ENCODE peak calls at places on chromosomes 12 and 14, in nine cellular contexts. T is WTC11, K is HepG2, J is H1, X is A549, O is endothelial cell of umbilical vein, N is NB4, Z is SK-N-SH, A is K562. M is an unnamed sample.

GRCh38 chr14:74934476-74935339 is 11.6 kb upstream of the RPS6KL1 start:
- DNase-seq in Z (no peak), X (no peak), A (no peak), O (no peak), N (peak), J (no peak), K (no peak), T (no peak), M (no peak)

GRCh38 chr12:89352242-89352491 is 134 bp downstream of the DUSP6 start:
- DNase-seq in O (no peak), Z (no peak), N (no peak), A (no peak), K (no peak), X (no peak), J (no peak), T (no peak), M (no peak)

GRCh38 chr12:56634242-56634836 is 4.2 kb upstream of the BAZ2A start:
- DNase-seq in K (peak), T (peak), X (peak), J (peak), O (peak), A (peak), N (peak), Z (peak), M (peak)

GRCh38 chr14:88599761-88600439 is 37.1 kb downstream of the ZC3H14 start:
- DNase-seq in A (no peak), J (no peak), T (no peak), K (no peak), N (no peak), Z (no peak), O (no peak), X (no peak), M (no peak)

GRCh38 chr12:17866802-17867201 is 223.2 kb downstream of the RERGL start:
- DNase-seq in Z (no peak), O (no peak), K (no peak), A (no peak), N (no peak), J (no peak), T (no peak), X (no peak), M (no peak)

GRCh38 chr12:52407918-52408317 is 1.8 kb upstream of the KRT82 start:
- DNase-seq in Z (no peak), T (no peak), O (no peak), J (no peak), A (no peak), K (peak), N (no peak), X (peak), M (no peak)

GRCh38 chr12:102847131-102847530 is 69.9 kb downstream of the PAH start:
- DNase-seq in N (no peak), A (no peak), T (no peak), X (no peak), K (no peak), Z (no peak), J (no peak), O (no peak), M (no peak)

GRCh38 chr12:132162508-132163031 is 18.3 kb downstream of the NOC4L start:
- DNase-seq in J (no peak), N (peak), K (no peak), Z (peak), O (no peak), T (no peak), A (no peak), X (no peak), M (no peak)

GRCh38 chr12:86662464-86662863 is 406.3 kb upstream of the MGAT4C start:
- DNase-seq in Z (no peak), N (no peak), K (no peak), X (no peak), T (no peak), A (no peak), O (no peak), J (no peak), M (no peak)

GRCh38 chr12:31236998-31237637 is 88.8 kb downstream of the SINHCAF start:
- DNase-seq in Z (no peak), K (no peak), X (no peak), N (no peak), O (no peak), T (no peak), A (no peak), J (no peak), M (no peak)
- TF ChIP-seq MAX in Z (no peak), K (no peak), X (no peak), N (no peak), O (no peak), T (no peak), A (no peak), J (no peak), M (no peak)

GRCh38 chr12:69087986-69088385 is 151.4 kb upstream of the CPSF6 start:
- DNase-seq in N (no peak), A (no peak), K (no peak), J (no peak), O (no peak), T (no peak), X (no peak), Z (no peak), M (no peak)

GRCh38 chr12:69095765-69096477 is 143.4 kb upstream of the CPSF6 start:
- DNase-seq in A (no peak), O (peak), Z (no peak), N (no peak), T (no peak), K (no peak), X (no peak), J (no peak), M (no peak)

GRCh38 chr12:69094606-69095216 is 144.7 kb upstream of the CPSF6 start:
- DNase-seq in O (no peak), X (no peak), J (no peak), A (no peak), Z (no peak), N (no peak), T (no peak), K (no peak), M (no peak)

GRCh38 chr12:69092137-69092536 is 147.2 kb upstream of the CPSF6 start:
- DNase-seq in Z (no peak), K (no peak), A (no peak), J (no peak), T (no peak), O (no peak), N (no peak), X (no peak), M (no peak)

DNA sequence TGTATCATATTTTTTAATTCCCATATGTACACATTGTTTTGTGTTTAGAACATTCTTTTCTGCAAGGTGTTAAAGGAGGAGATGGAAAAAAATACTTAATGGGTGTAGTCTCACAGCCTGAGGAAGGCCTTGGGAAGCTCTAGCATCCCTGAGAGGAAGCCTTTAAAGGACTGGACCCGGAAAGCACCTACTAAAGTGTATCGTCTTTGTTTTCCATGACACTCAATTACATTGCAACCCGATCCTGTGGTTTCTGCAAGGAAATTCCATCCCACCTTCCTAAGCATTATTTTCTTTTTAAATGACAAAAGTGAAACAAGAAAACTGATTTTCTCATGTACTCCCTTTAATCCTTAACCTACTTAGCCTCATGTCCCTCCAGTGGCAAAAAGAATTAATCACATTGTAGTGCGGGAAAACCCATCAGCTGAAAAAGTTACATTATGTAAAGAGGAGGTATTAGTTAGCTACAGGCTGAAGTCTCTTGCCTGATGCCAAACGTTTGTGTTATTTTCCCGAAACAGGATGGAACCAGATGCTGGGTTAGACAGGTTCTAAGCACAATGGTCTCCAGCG is 147.8 kb upstream of the CPSF6 start:
- DNase-seq in J (no peak), O (no peak), Z (no peak), K (no peak), N (no peak), A (no peak), X (no peak), T (no peak), M (no peak)
- TF ChIP-seq MAX in J (no peak), O (no peak), Z (no peak), K (no peak), N (no peak), A (no peak), X (no peak), T (no peak), M (no peak)

DNA sequence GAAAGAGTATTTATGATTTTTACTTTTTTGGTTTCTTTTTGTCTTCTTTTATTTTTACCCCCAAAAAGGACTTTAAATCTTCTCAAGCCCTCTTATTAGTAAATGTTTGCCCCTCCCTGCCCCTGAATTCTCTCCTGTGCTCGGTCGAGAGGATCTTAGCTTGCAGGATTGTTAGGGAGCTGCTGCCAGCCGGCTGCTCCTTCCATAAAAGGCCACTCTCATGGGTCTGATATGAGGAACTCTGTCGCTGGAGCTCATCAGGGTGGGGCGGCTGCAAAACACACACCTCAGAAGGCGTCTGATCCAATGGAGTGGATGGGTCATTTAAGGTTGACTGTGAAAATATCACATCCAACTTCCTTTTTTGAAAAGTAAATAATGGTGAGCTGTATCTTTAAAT is 8.5 kb downstream of the LTBR start:
- DNase-seq in T (no peak), N (peak), J (no peak), Z (no peak), K (no peak), X (peak), O (no peak), A (no peak), M (no peak)
- TF ChIP-seq MAX in T (no peak), N (no peak), J (no peak), Z (no peak), K (no peak), X (no peak), O (no peak), A (no peak), M (no peak)

GRCh38 chr14:63203015-63203414 is 1.2 kb upstream of the RHOJ start:
- DNase-seq in A (no peak), K (no peak), O (no peak), X (no peak), Z (no peak), N (no peak), J (no peak), T (no peak), M (no peak)

GRCh38 chr14:63204407-63205280 is at the start of gene RHOJ:
- DNase-seq in A (no peak), O (no peak), K (no peak), N (no peak), Z (no peak), X (no peak), T (peak), J (peak), M (no peak)

GRCh38 chr14:63205850-63206249 is 1.6 kb downstream of the RHOJ start:
- DNase-seq in J (no peak), Z (no peak), K (no peak), N (no peak), X (no peak), A (no peak), O (peak), T (no peak), M (no peak)

GRCh38 chr14:63205281-63205575 is 985 bp downstream of the RHOJ start:
- DNase-seq in Z (no peak), A (no peak), X (no peak), K (no peak), J (no peak), T (no peak), N (no peak), O (no peak), M (no peak)

GRCh38 chr14:63203618-63204406 is 431 bp upstream of the RHOJ start:
- DNase-seq in K (peak), J (peak), N (peak), O (peak), T (peak), A (no peak), X (peak), Z (peak), M (no peak)
- TF ChIP-seq MAX in K (no peak), J (no peak), N (no peak), O (no peak), T (no peak), A (no peak), X (no peak), Z (peak), M (no peak)

GRCh38 chr14:103726474-103726873 is 10.9 kb downstream of the ZFYVE21 start:
- DNase-seq in T (no peak), J (no peak), A (no peak), O (no peak), K (no peak), X (no peak), N (no peak), Z (no peak), M (no peak)

GRCh38 chr14:103725001-103725682 is 9.5 kb downstream of the ZFYVE21 start:
- DNase-seq in Z (no peak), J (no peak), X (no peak), O (no peak), T (no peak), N (no peak), A (no peak), K (no peak), M (no peak)

GRCh38 chr14:103723176-103724081 is 7.8 kb downstream of the ZFYVE21 start:
- DNase-seq in K (no peak), Z (no peak), J (no peak), O (no peak), T (no peak), A (no peak), N (no peak), X (no peak), M (no peak)

GRCh38 chr14:103725739-103726395 is 10.3 kb downstream of the ZFYVE21 start:
- DNase-seq in T (no peak), A (no peak), X (no peak), K (no peak), N (no peak), O (no peak), J (no peak), Z (no peak), M (no peak)

GRCh38 chr14:103724116-103724515 is 8.5 kb downstream of the ZFYVE21 start:
- DNase-seq in N (no peak), J (no peak), Z (peak), A (no peak), O (peak), K (no peak), T (no peak), X (no peak), M (no peak)
- TF ChIP-seq MAX in N (no peak), J (no peak), Z (no peak), A (no peak), O (no peak), K (no peak), T (no peak), X (no peak), M (no peak)

GRCh38 chr14:56290195-56290594 is 172.0 kb downstream of the PELI2 start:
- DNase-seq in O (no peak), N (no peak), J (no peak), Z (no peak), A (no peak), T (no peak), X (no peak), K (no peak), M (no peak)

GRCh38 chr14:56282179-56282578 is 164.0 kb downstream of the PELI2 start:
- DNase-seq in O (no peak), N (no peak), Z (no peak), A (no peak), J (no peak), K (no peak), X (no peak), T (no peak), M (no peak)

GRCh38 chr14:56280843-56281242 is 162.6 kb downstream of the PELI2 start:
- DNase-seq in X (no peak), N (no peak), K (no peak), A (no peak), O (no peak), Z (no peak), T (no peak), J (no peak), M (no peak)

GRCh38 chr14:56289155-56289554 is 170.9 kb downstream of the PELI2 start:
- DNase-seq in Z (no peak), K (no peak), J (no peak), O (no peak), X (no peak), A (no peak), T (no peak), N (no peak), M (no peak)

GRCh38 chr14:56284641-56285040 is 166.4 kb downstream of the PELI2 start:
- DNase-seq in A (no peak), Z (no peak), X (no peak), N (no peak), O (no peak), K (no peak), J (no peak), T (no peak), M (no peak)
- TF ChIP-seq MAX in A (no peak), Z (no peak), X (no peak), N (no peak), O (no peak), K (no peak), J (no peak), T (no peak), M (no peak)

DNA sequence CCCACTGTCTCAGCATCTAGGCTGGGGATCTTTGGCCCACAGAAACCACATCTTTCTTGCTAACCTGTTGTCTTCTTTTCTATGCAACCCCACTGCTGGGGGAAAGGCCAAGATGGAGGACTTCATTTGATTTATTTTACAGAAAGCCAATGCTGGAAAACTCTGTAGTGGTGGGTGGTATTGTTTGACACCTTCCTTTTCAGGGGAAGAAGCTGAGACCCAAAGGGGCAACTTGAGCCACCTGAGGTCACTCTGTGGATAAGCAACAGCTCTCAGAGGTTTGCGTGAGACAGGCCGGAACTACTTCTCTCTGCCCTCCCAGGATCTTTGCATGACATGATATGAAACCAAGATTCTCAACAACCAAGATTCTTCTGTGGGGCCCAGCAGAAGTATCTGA is 645.2 kb downstream of the VRK1 start:
- DNase-seq in Z (no peak), K (no peak), O (no peak), T (no peak), N (no peak), A (no peak), J (no peak), X (no peak), M (no peak)
- TF ChIP-seq MAX in Z (no peak), K (no peak), O (no peak), T (no peak), N (no peak), A (no peak), J (no peak), X (no peak), M (no peak)

GRCh38 chr12:113333877-113334785 is 778 bp downstream of the SLC8B1 start:
- DNase-seq in J (no peak), A (no peak), T (no peak), Z (no peak), X (no peak), O (peak), N (peak), K (no peak), M (no peak)
- TF ChIP-seq MAX in J (no peak), A (peak), T (no peak), Z (no peak), X (no peak), O (no peak), N (peak), K (no peak), M (no peak)

GRCh38 chr12:122297494-122297893 is 31.2 kb upstream of the VPS33A start:
- DNase-seq in X (no peak), J (no peak), A (no peak), T (no peak), K (no peak), O (no peak), N (no peak), Z (no peak), M (no peak)
- TF ChIP-seq MAX in X (no peak), J (no peak), A (no peak), T (no peak), K (no peak), O (no peak), N (no peak), Z (no peak), M (no peak)

GRCh38 chr14:90848944-90849731 is 32.9 kb upstream of the TTC7B start:
- DNase-seq in K (peak), J (peak), X (no peak), A (no peak), O (no peak), N (no peak), T (no peak), Z (no peak), M (no peak)

GRCh38 chr14:90851327-90852036 is 35.3 kb upstream of the TTC7B start:
- DNase-seq in X (no peak), J (peak), K (peak), Z (no peak), O (no peak), T (no peak), N (no peak), A (no peak), M (no peak)

GRCh38 chr14:90849787-90850444 is 33.7 kb upstream of the TTC7B start:
- DNase-seq in X (no peak), N (no peak), T (no peak), K (no peak), A (no peak), O (no peak), J (peak), Z (no peak), M (no peak)

GRCh38 chr14:90853116-90853515 is 36.9 kb upstream of the TTC7B start:
- DNase-seq in X (no peak), O (no peak), A (no peak), T (no peak), J (no peak), N (no peak), Z (no peak), K (no peak), M (no peak)

DNA sequence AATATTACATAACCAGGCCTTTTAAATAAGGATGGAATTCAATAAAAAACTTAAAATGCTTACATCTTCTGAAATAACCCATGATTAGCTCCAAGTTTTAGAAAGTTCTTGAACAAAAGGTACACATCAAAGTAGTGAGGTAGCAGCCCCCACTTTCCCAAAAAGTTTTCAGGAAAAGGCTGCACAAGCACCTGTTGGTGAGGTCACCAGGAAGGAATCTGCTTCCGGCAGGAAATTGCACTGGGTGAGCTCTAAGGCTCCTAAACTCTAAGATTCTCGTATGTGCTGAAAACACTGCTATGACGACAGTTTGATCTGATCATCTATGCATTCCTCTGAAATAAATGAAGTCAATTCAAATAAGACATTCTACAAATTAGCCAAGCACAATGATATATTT is 34.3 kb upstream of the TTC7B start:
- DNase-seq in N (no peak), J (peak), A (no peak), O (peak), T (no peak), K (peak), Z (no peak), X (no peak), M (peak)
- TF ChIP-seq MAX in N (no peak), J (no peak), A (no peak), O (no peak), T (no peak), K (no peak), Z (no peak), X (no peak), M (no peak)